ENCODE peak calls at places on chromosome 10, in six cellular contexts. P is IMR-90, W is HepG2, T is HEK293T, K is K562, S is GM12878. F is an unnamed sample.

GRCh38 chr10:99930731-99931550 is 78.8 kb downstream of the DNMBP start:
- DNase-seq in P (peak), W (peak), T (no peak), K (no peak), S (no peak), F (peak)

GRCh38 chr10:50326757-50327701 is 75.7 kb upstream of the ASAH2 start:
- DNase-seq in P (peak), W (no peak), T (no peak), K (peak), S (no peak), F (peak)

GRCh38 chr10:90148121-90148855 is 446.9 kb downstream of the KIF20B start:
- DNase-seq in P (peak), W (peak), T (peak), K (no peak), S (no peak), F (peak)

GRCh38 chr10:104350146-104350635 is 3.4 kb upstream of the CFAP58 start:
- DNase-seq in P (peak), W (peak), T (peak), K (peak), S (peak), F (peak)

GRCh38 chr10:71975087-71975890 is 11.1 kb downstream of the CHST3 start:
- DNase-seq in P (no peak), W (no peak), T (no peak), K (no peak), S (no peak), F (no peak)

GRCh38 chr10:7611909-7612308 is 54.9 kb downstream of the ITIH5 start:
- DNase-seq in P (no peak), W (no peak), T (no peak), K (no peak), S (no peak), F (no peak)

GRCh38 chr10:112811741-112812551 is 138.1 kb upstream of the TCF7L2 start:
- DNase-seq in P (peak), W (peak), T (no peak), K (no peak), S (no peak), F (peak)

GRCh38 chr10:33244354-33244967 is 90.0 kb downstream of the NRP1 start:
- DNase-seq in P (no peak), W (no peak), T (no peak), K (no peak), S (no peak), F (no peak)

GRCh38 chr10:4372601-4373000 is 453.4 kb upstream of the AKR1E2 start:
- DNase-seq in P (peak), W (no peak), T (no peak), K (no peak), S (no peak), F (no peak)

GRCh38 chr10:102678842-102679289 is 34.6 kb downstream of the TRIM8 start:
- DNase-seq in P (peak), W (peak), T (peak), K (peak), S (no peak), F (peak)
- TF ChIP-seq BHLHE40 in P (peak), W (peak), T (no peak), K (no peak), S (no peak), F (no peak)

GRCh38 chr10:77164616-77165311 is 472.8 kb downstream of the KCNMA1 start:
- DNase-seq in P (peak), W (no peak), T (no peak), K (no peak), S (no peak), F (no peak)

GRCh38 chr10:77165445-77166316 is 471.9 kb downstream of the KCNMA1 start:
- DNase-seq in P (peak), W (peak), T (peak), K (peak), S (peak), F (peak)

GRCh38 chr10:77162697-77163096 is 474.9 kb downstream of the KCNMA1 start:
- DNase-seq in P (peak), W (no peak), T (no peak), K (no peak), S (no peak), F (no peak)

GRCh38 chr10:77160679-77161078 is 476.9 kb downstream of the KCNMA1 start:
- DNase-seq in P (peak), W (no peak), T (no peak), K (no peak), S (no peak), F (peak)

GRCh38 chr10:77163670-77164348 is 473.8 kb downstream of the KCNMA1 start:
- DNase-seq in P (peak), W (peak), T (no peak), K (no peak), S (no peak), F (peak)
- TF ChIP-seq BHLHE40 in P (no peak), W (no peak), T (no peak), K (no peak), S (no peak), F (no peak)

GRCh38 chr10:110357871-110358270 is 53.2 kb upstream of the SMNDC1 start:
- DNase-seq in P (no peak), W (no peak), T (no peak), K (no peak), S (no peak), F (no peak)

GRCh38 chr10:110357252-110357780 is 52.6 kb upstream of the SMNDC1 start:
- DNase-seq in P (peak), W (peak), T (no peak), K (peak), S (peak), F (peak)

GRCh38 chr10:110360857-110361474 is 56.2 kb upstream of the SMNDC1 start:
- DNase-seq in P (no peak), W (no peak), T (no peak), K (no peak), S (no peak), F (peak)

GRCh38 chr10:110358278-110358677 is 53.6 kb upstream of the SMNDC1 start:
- DNase-seq in P (no peak), W (no peak), T (no peak), K (no peak), S (no peak), F (no peak)

GRCh38 chr10:110358869-110359629 is 54.3 kb upstream of the SMNDC1 start:
- DNase-seq in P (no peak), W (no peak), T (no peak), K (no peak), S (no peak), F (peak)
- TF ChIP-seq BHLHE40 in P (no peak), W (no peak), T (no peak), K (no peak), S (no peak), F (no peak)

DNA sequence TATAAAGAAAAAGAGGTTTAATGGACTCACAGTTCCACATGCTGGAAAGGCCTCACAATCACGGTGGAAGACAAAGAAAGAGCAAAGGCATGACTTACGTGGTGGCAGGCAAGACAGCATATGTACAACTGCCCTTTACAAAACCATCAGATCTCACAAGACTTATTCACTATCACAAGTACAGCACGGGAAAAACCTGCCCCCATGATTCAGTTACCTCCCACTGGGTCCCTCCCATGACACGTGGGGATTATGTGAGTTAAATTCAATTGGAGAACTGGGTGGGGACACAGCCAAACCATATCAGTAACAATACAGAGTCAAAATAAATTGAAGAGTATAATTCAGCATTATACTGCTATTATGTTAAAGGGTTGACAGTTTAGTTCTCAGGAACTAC is 37.8 kb downstream of the RNLS start:
- DNase-seq in P (no peak), W (no peak), T (no peak), K (no peak), S (no peak), F (no peak)
- TF ChIP-seq BHLHE40 in P (no peak), W (no peak), T (no peak), K (no peak), S (no peak), F (no peak)

DNA sequence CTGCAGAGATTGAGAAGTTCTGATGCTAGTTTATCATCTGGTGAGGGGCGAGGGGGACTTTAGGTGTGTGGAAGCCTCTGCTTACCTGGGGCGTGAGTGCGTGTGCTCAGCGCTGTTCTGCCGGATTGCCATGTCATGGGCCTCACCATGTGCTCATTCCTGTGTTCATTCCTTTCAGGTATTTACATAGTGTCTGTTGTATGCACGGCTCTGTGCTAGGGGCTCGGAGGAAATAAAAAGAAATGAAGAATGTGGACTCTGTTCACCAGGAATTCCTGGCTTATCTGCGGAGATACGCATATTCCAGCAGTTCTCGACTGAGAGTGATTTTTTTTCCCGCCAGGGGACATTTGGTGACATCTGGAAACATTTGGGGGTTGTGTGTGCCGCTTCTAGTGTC is 152.0 kb downstream of the CAMK1D start:
- DNase-seq in P (no peak), W (peak), T (no peak), K (no peak), S (no peak), F (no peak)
- TF ChIP-seq BHLHE40 in P (no peak), W (no peak), T (no peak), K (no peak), S (no peak), F (no peak)

GRCh38 chr10:24957624-24958435 is 5.4 kb upstream of the PRTFDC1 start:
- DNase-seq in P (peak), W (no peak), T (no peak), K (no peak), S (no peak), F (peak)
- TF ChIP-seq BHLHE40 in P (no peak), W (no peak), T (no peak), K (no peak), S (no peak), F (no peak)

F was measured in A549.